ENCODE peak calls at places on chromosome 16, in eight cellular contexts. U is naive B cell; J is GM19239; Z is fibroblast of the aortic adventitia; K is CD8-positive, alpha-beta memory T cell; X is T-cell; F is NCI-H510A; C is DMS153. H is an unnamed sample.

GRCh38 chr16:749010-749409 is 8.2 kb upstream of the CIAO3 start:
- DNase-seq in Z (peak; percentile 89), U (no peak), X (no peak), J (no peak), K (no peak), C (no peak), F (no peak), H (no peak)

GRCh38 chr16:86642084-86642483 is 63.7 kb downstream of the FOXL1 start:
- DNase-seq in C (no peak), J (no peak), U (no peak), Z (no peak), X (no peak), K (no peak), F (no peak), H (no peak)

GRCh38 chr16:21663889-21664647 is at the start of gene OTOA:
- DNase-seq in K (peak; percentile 23), C (no peak), Z (no peak), X (peak; percentile 29), J (no peak), U (peak; percentile 47), F (no peak), H (no peak)

GRCh38 chr16:89534147-89534788 is 26.1 kb downstream of the SPG7 start:
- DNase-seq in X (peak; percentile 56), F (no peak), K (peak; percentile 44), Z (no peak), J (no peak), U (peak; percentile 82), C (no peak), H (no peak)

GRCh38 chr16:86604436-86605220 is 26.3 kb downstream of the FOXL1 start:
- DNase-seq in K (peak; percentile 25), J (peak; percentile 57), Z (no peak), U (peak; percentile 47), X (peak; percentile 59), F (no peak), C (no peak), H (no peak)

GRCh38 chr16:78022347-78022746 is at the start of gene CLEC3A:
- DNase-seq in X (no peak), Z (no peak), J (no peak), C (no peak), F (no peak), U (no peak), K (no peak), H (no peak)

GRCh38 chr16:17555176-17555575 is 84.4 kb upstream of the XYLT1 start:
- DNase-seq in Z (peak; percentile 41), F (no peak), U (no peak), X (no peak), C (no peak), K (no peak), J (no peak), H (no peak)

GRCh38 chr16:12337776-12338655 is 361.5 kb downstream of the SNX29 start:
- DNase-seq in J (no peak), C (no peak), X (no peak), U (no peak), K (no peak), F (no peak), Z (no peak), H (peak; percentile 39)

GRCh38 chr16:3112058-3112880 is at the start of gene ZNF205:
- DNase-seq in K (no peak), U (no peak), C (peak; percentile 72), Z (peak; percentile 80), J (no peak), X (no peak), F (peak; percentile 63), H (peak; percentile 77)

GRCh38 chr16:9595393-9595792 is 503.9 kb downstream of the HAPSTR1 start:
- DNase-seq in X (no peak), U (no peak), Z (no peak), K (no peak), F (no peak), J (no peak), C (no peak), H (no peak)

GRCh38 chr16:52435573-52435972 is 111.4 kb downstream of the TOX3 start:
- DNase-seq in U (no peak), J (no peak), K (no peak), C (peak; percentile 75), X (no peak), F (peak; percentile 83), Z (no peak), H (peak; percentile 16)

GRCh38 chr16:10876305-10876704 is 697 bp upstream of the CIITA start:
- DNase-seq in Z (no peak), X (no peak), F (no peak), C (no peak), U (no peak), K (no peak), J (no peak), H (no peak)

GRCh38 chr16:52497067-52497816 is 49.7 kb downstream of the TOX3 start:
- DNase-seq in K (no peak), U (no peak), J (no peak), F (peak; percentile 25), Z (no peak), C (peak; percentile 72), X (no peak), H (peak; percentile 29)

GRCh38 chr16:86410076-86410475 is 100.3 kb upstream of the FOXF1 start:
- DNase-seq in J (no peak), Z (peak; percentile 65), U (no peak), K (no peak), X (no peak), C (no peak), F (no peak), H (no peak)

GRCh38 chr16:72241930-72242329 is 70.0 kb upstream of the PMFBP1 start:
- DNase-seq in F (no peak), C (peak; percentile 44), X (no peak), Z (peak; percentile 73), J (no peak), U (peak; percentile 0), K (no peak), H (peak; percentile 3)

GRCh38 chr16:84982434-84982833 is 28.9 kb downstream of the ZDHHC7 start:
- DNase-seq in Z (no peak), U (no peak), X (peak; percentile 11), C (no peak), J (no peak), K (no peak), F (no peak), H (no peak)

GRCh38 chr16:61721561-61721960 is 314.7 kb downstream of the CDH8 start:
- DNase-seq in C (no peak), X (no peak), U (no peak), F (no peak), K (no peak), Z (no peak), J (no peak), H (no peak)

GRCh38 chr16:57999971-58000705 is at the start of gene ZNF319:
- DNase-seq in Z (no peak), X (peak; percentile 24), K (peak; percentile 19), U (peak; percentile 24), J (peak; percentile 58), F (no peak), C (no peak), H (no peak)

GRCh38 chr16:82226327-82226726 is 56.3 kb upstream of the MPHOSPH6 start:
- DNase-seq in Z (no peak), F (no peak), J (no peak), C (no peak), X (no peak), U (no peak), K (no peak), H (no peak)

GRCh38 chr16:22782299-22782698 is 31.7 kb upstream of the HS3ST2 start:
- DNase-seq in K (no peak), X (no peak), Z (no peak), F (no peak), C (no peak), J (no peak), U (no peak), H (no peak)

GRCh38 chr16:14564323-14564722 is 65.7 kb downstream of the PARN start:
- DNase-seq in U (no peak), X (no peak), Z (no peak), C (peak; percentile 42), J (no peak), K (no peak), F (peak; percentile 36), H (peak; percentile 71)

GRCh38 chr16:86929149-86929871 is 351.0 kb downstream of the FOXL1 start:
- DNase-seq in C (no peak), Z (peak; percentile 95), X (no peak), J (no peak), F (no peak), K (no peak), U (no peak), H (no peak)

GRCh38 chr16:67407176-67407787 is 9.0 kb downstream of the ZDHHC1 start:
- DNase-seq in J (no peak), X (no peak), C (no peak), F (no peak), Z (peak; percentile 20), K (no peak), U (no peak), H (no peak)

GRCh38 chr16:75341934-75342811 is 90.7 kb upstream of the BCAR1 start:
- DNase-seq in J (no peak), U (no peak), C (no peak), F (no peak), Z (peak; percentile 73), X (no peak), K (no peak), H (no peak)

GRCh38 chr16:58345574-58346354 is 46.5 kb upstream of the GINS3 start:
- DNase-seq in F (no peak), K (no peak), C (no peak), X (no peak), Z (peak; percentile 11), J (no peak), U (no peak), H (no peak)

GRCh38 chr16:11207646-11208045 is 48.4 kb downstream of the SOCS1 start:
- DNase-seq in X (no peak), U (no peak), C (no peak), K (no peak), Z (no peak), J (no peak), F (no peak), H (no peak)

GRCh38 chr16:60107467-60107866 is 1373.4 kb upstream of the GOT2 start:
- DNase-seq in F (no peak), Z (no peak), J (no peak), X (no peak), C (no peak), K (no peak), U (no peak), H (no peak)

GRCh38 chr16:14634389-14634725 is 1.6 kb downstream of the BFAR start:
- DNase-seq in F (no peak), C (no peak), J (no peak), Z (no peak), U (no peak), K (no peak), X (no peak), H (no peak)

GRCh38 chr16:85416267-85417109 is 196.6 kb upstream of the GSE1 start:
- DNase-seq in F (no peak), C (peak; percentile 63), X (peak; percentile 74), J (peak; percentile 71), Z (peak; percentile 30), U (peak; percentile 75), K (peak; percentile 64), H (no peak)

GRCh38 chr16:87327798-87328495 is 10.8 kb upstream of the C16orf95 start:
- DNase-seq in Z (no peak), X (no peak), K (no peak), U (no peak), J (no peak), F (no peak), C (no peak), H (no peak)

GRCh38 chr16:58518980-58519368 is 3.7 kb downstream of the SETD6 start:
- DNase-seq in U (no peak), K (no peak), J (no peak), Z (no peak), X (no peak), F (no peak), C (no peak), H (no peak)

GRCh38 chr16:82738699-82739098 is 111.9 kb downstream of the CDH13 start:
- DNase-seq in J (no peak), K (no peak), C (no peak), F (no peak), X (no peak), Z (peak; percentile 39), U (no peak), H (no peak)

GRCh38 chr16:65083181-65083845 is 38.5 kb downstream of the CDH11 start:
- DNase-seq in J (no peak), F (no peak), Z (peak; percentile 47), K (no peak), U (no peak), C (no peak), X (no peak), H (no peak)

GRCh38 chr16:85998868-85999729 is 100.1 kb downstream of the IRF8 start:
- DNase-seq in J (no peak), X (no peak), F (no peak), U (no peak), K (no peak), Z (no peak), C (no peak), H (no peak)